ENCODE peak calls at places on chromosomes 6 and 20, in ten cellular contexts. One of them, this sample, is unnamed.

GRCh38 chr20:17610566-17611289 is 40.9 kb downstream of the DSTN start:
- DNase-seq in H1: no peak
- DNase-seq in prostate gland: no peak
- DNase-seq in uterus: no peak
- DNase-seq in heart left ventricle: peak; percentile 39
- DNase-seq in stomach: peak; percentile 66
- DNase-seq in ovary: peak; percentile 35
- DNase-seq in A549: no peak
- DNase-seq in K562: no peak
- DNase-seq in breast epithelium: peak; percentile 61
- DNase-seq in this sample: no peak

GRCh38 chr6:155241966-155242365 is 21.8 kb upstream of the CLDN20 start:
- DNase-seq in uterus: no peak
- DNase-seq in stomach: no peak
- DNase-seq in H1: no peak
- DNase-seq in breast epithelium: no peak
- DNase-seq in K562: no peak
- DNase-seq in A549: no peak
- DNase-seq in heart left ventricle: no peak
- DNase-seq in prostate gland: no peak
- DNase-seq in ovary: no peak
- DNase-seq in this sample: no peak

GRCh38 chr20:34345426-34345757 is 17.7 kb upstream of the ITCH start:
- DNase-seq in H1: no peak
- DNase-seq in A549: no peak
- DNase-seq in heart left ventricle: no peak
- DNase-seq in uterus: no peak
- DNase-seq in ovary: no peak
- DNase-seq in stomach: no peak
- DNase-seq in prostate gland: no peak
- DNase-seq in breast epithelium: no peak
- DNase-seq in K562: no peak
- DNase-seq in this sample: no peak

GRCh38 chr6:105097288-105097687 is 82.5 kb downstream of the POPDC3 start:
- DNase-seq in ovary: no peak
- DNase-seq in A549: no peak
- DNase-seq in breast epithelium: no peak
- DNase-seq in heart left ventricle: no peak
- DNase-seq in stomach: peak; percentile 66
- DNase-seq in prostate gland: no peak
- DNase-seq in H1: no peak
- DNase-seq in K562: no peak
- DNase-seq in uterus: no peak
- DNase-seq in this sample: no peak

GRCh38 chr6:1611322-1611571 is 1.5 kb downstream of the FOXC1 start:
- DNase-seq in breast epithelium: no peak
- DNase-seq in K562: no peak
- DNase-seq in prostate gland: no peak
- DNase-seq in uterus: no peak
- DNase-seq in H1: no peak
- DNase-seq in stomach: no peak
- DNase-seq in heart left ventricle: peak; percentile 30
- DNase-seq in ovary: no peak
- DNase-seq in A549: no peak
- DNase-seq in this sample: no peak

GRCh38 chr6:170266061-170266825 is 24.6 kb downstream of the DLL1 start:
- DNase-seq in A549: no peak
- DNase-seq in ovary: no peak
- DNase-seq in heart left ventricle: peak; percentile 76
- DNase-seq in K562: no peak
- DNase-seq in breast epithelium: no peak
- DNase-seq in uterus: no peak
- DNase-seq in prostate gland: no peak
- DNase-seq in stomach: no peak
- DNase-seq in H1: no peak
- DNase-seq in this sample: no peak

GRCh38 chr6:16572943-16573342 is 188.3 kb downstream of the ATXN1 start:
- DNase-seq in heart left ventricle: no peak
- DNase-seq in H1: no peak
- DNase-seq in A549: no peak
- DNase-seq in breast epithelium: no peak
- DNase-seq in uterus: no peak
- DNase-seq in ovary: no peak
- DNase-seq in prostate gland: no peak
- DNase-seq in K562: no peak
- DNase-seq in stomach: no peak
- DNase-seq in this sample: no peak

GRCh38 chr20:8795404-8795803 is 273.5 kb upstream of the PLCB4 start:
- DNase-seq in uterus: no peak
- DNase-seq in breast epithelium: no peak
- DNase-seq in stomach: no peak
- DNase-seq in K562: no peak
- DNase-seq in prostate gland: no peak
- DNase-seq in heart left ventricle: no peak
- DNase-seq in ovary: no peak
- DNase-seq in A549: no peak
- DNase-seq in H1: no peak
- DNase-seq in this sample: no peak

GRCh38 chr20:5686381-5687105 is 63.7 kb upstream of the SHLD1 start:
- DNase-seq in uterus: no peak
- DNase-seq in prostate gland: no peak
- DNase-seq in ovary: no peak
- DNase-seq in stomach: no peak
- DNase-seq in A549: no peak
- DNase-seq in heart left ventricle: no peak
- DNase-seq in K562: no peak
- DNase-seq in breast epithelium: no peak
- DNase-seq in H1: no peak
- DNase-seq in this sample: no peak

GRCh38 chr20:5687884-5688283 is 62.3 kb upstream of the SHLD1 start:
- DNase-seq in heart left ventricle: no peak
- DNase-seq in ovary: no peak
- DNase-seq in H1: no peak
- DNase-seq in prostate gland: no peak
- DNase-seq in stomach: no peak
- DNase-seq in K562: no peak
- DNase-seq in breast epithelium: no peak
- DNase-seq in uterus: no peak
- DNase-seq in A549: no peak
- DNase-seq in this sample: no peak

GRCh38 chr20:5691918-5692618 is 58.1 kb upstream of the SHLD1 start:
- DNase-seq in K562: no peak
- DNase-seq in stomach: no peak
- DNase-seq in ovary: no peak
- DNase-seq in breast epithelium: no peak
- DNase-seq in uterus: no peak
- DNase-seq in H1: no peak
- DNase-seq in prostate gland: no peak
- DNase-seq in heart left ventricle: no peak
- DNase-seq in A549: no peak
- DNase-seq in this sample: no peak

GRCh38 chr20:5688431-5688972 is 61.7 kb upstream of the SHLD1 start:
- DNase-seq in heart left ventricle: peak; percentile 33
- DNase-seq in breast epithelium: no peak
- DNase-seq in stomach: no peak
- DNase-seq in prostate gland: no peak
- DNase-seq in A549: no peak
- DNase-seq in H1: no peak
- DNase-seq in ovary: no peak
- DNase-seq in K562: no peak
- DNase-seq in uterus: no peak
- DNase-seq in this sample: no peak

DNA sequence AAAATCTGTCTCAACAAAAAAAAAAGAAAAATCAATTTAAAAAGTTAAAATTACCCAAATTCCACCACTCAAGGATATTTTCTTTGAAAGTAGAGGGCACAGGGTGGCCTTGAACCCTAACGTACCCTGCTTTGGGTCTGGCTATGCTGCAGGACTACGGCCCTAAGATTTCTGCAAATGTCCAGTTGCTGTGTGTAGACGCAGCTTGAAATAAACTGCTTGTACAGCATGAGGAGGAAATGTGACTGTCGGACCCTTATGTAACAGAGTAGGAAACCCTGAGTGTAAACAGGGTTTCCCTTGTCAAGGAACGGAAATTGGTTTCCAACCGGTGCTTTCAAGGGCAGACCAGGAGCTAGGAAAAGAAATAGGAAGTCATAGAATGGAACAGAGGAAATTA is 60.8 kb upstream of the SHLD1 start:
- DNase-seq in prostate gland: no peak
- DNase-seq in H1: no peak
- DNase-seq in heart left ventricle: no peak
- DNase-seq in ovary: no peak
- DNase-seq in stomach: no peak
- DNase-seq in breast epithelium: no peak
- DNase-seq in uterus: no peak
- DNase-seq in K562: no peak
- DNase-seq in A549: no peak
- DNase-seq in this sample: no peak
- H3K4me1 ChIP-seq in prostate gland: no peaks in the 10 kb centered on the region
- H3K4me1 ChIP-seq in H1: no peaks in the 10 kb centered on the region
- H3K4me1 ChIP-seq in heart left ventricle: no peaks in the 10 kb centered on the region
- H3K4me1 ChIP-seq in ovary: peaks cover 1% of the 10 kb centered on the region
- H3K4me1 ChIP-seq in stomach: no peaks in the 10 kb centered on the region
- H3K4me1 ChIP-seq in breast epithelium: no peaks in the 10 kb centered on the region
- H3K4me1 ChIP-seq in uterus: no peaks in the 10 kb centered on the region
- H3K4me1 ChIP-seq in K562: peaks cover 7% of the 10 kb centered on the region
- H3K4me1 ChIP-seq in A549: no peaks in the 10 kb centered on the region
- H3K4me1 ChIP-seq in this sample: no peaks in the 10 kb centered on the region

DNA sequence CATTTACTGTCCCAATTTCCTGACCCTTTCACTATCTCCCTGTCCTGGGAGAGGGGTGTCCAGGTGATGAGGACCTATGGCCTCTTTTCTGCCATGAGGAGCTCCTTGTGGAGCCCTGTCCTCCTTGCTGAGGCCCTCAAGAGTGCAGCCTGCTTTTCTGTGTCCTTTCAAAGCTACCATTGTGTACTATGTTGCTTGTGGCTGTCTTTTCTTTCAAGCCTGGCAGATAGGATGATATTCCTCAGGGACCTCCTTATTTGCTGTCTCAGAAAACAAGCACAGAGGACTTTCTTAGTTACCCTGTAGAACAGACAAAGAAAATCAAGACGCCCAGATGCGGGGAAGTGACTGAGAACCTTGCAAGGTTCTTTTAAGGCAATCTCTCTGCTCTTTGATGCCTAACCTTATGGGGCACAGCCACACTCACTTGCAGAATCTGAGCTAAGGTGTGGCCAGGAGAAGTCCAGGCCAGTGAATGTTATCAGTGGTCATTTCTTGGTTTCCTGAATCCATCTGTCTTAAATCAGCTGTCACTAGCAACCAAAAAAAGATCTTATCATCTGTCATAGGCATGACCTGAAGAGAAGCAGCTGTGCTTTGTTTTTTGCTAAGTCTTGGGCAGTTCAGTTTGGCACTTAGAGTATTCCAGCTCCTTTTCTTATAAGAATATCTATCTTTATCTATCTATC is 17.2 kb downstream of the CARMIL1 start:
- DNase-seq in K562: no peak
- DNase-seq in breast epithelium: no peak
- DNase-seq in ovary: no peak
- DNase-seq in A549: no peak
- DNase-seq in prostate gland: no peak
- DNase-seq in heart left ventricle: no peak
- DNase-seq in H1: no peak
- DNase-seq in stomach: no peak
- DNase-seq in uterus: no peak
- DNase-seq in this sample: no peak
- H3K27ac ChIP-seq in K562: no peak overlapping the region
- H3K27ac ChIP-seq in breast epithelium: peak overlapping the region; percentile 70
- H3K27ac ChIP-seq in ovary: peak overlapping the region; percentile 60
- H3K27ac ChIP-seq in A549: no peak overlapping the region
- H3K27ac ChIP-seq in prostate gland: peak overlapping the region; percentile 33
- H3K27ac ChIP-seq in heart left ventricle: peak overlapping the region; percentile 75
- H3K27ac ChIP-seq in H1: no peak overlapping the region
- H3K27ac ChIP-seq in stomach: peak overlapping the region; percentile 30
- H3K27ac ChIP-seq in uterus: peak overlapping the region; percentile 69
- H3K27ac ChIP-seq in this sample: peak overlapping the region; percentile 33

GRCh38 chr20:31607640-31608255 is 2.7 kb downstream of the ID1 start:
- DNase-seq in prostate gland: no peak
- DNase-seq in H1: no peak
- DNase-seq in K562: peak; percentile 36
- DNase-seq in breast epithelium: no peak
- DNase-seq in stomach: no peak
- DNase-seq in heart left ventricle: no peak
- DNase-seq in A549: peak; percentile 42
- DNase-seq in uterus: no peak
- DNase-seq in ovary: no peak
- DNase-seq in this sample: no peak

GRCh38 chr20:31608256-31608980 is 3.3 kb downstream of the ID1 start:
- DNase-seq in ovary: peak; percentile 80
- DNase-seq in stomach: peak; percentile 92
- DNase-seq in H1: no peak
- DNase-seq in uterus: peak; percentile 73
- DNase-seq in prostate gland: peak; percentile 93
- DNase-seq in A549: peak; percentile 95
- DNase-seq in breast epithelium: peak; percentile 77
- DNase-seq in heart left ventricle: peak; percentile 81
- DNase-seq in K562: peak; percentile 82
- DNase-seq in this sample: peak; percentile 19

GRCh38 chr20:31605902-31606677 is 1.0 kb downstream of the ID1 start:
- DNase-seq in ovary: peak; percentile 59
- DNase-seq in K562: peak; percentile 59
- DNase-seq in stomach: peak; percentile 35
- DNase-seq in heart left ventricle: peak; percentile 41
- DNase-seq in uterus: no peak
- DNase-seq in H1: no peak
- DNase-seq in prostate gland: peak; percentile 14
- DNase-seq in A549: no peak
- DNase-seq in breast epithelium: no peak
- DNase-seq in this sample: no peak

GRCh38 chr20:31606678-31606927 is 1.5 kb downstream of the ID1 start:
- DNase-seq in H1: no peak
- DNase-seq in heart left ventricle: no peak
- DNase-seq in stomach: no peak
- DNase-seq in A549: no peak
- DNase-seq in breast epithelium: no peak
- DNase-seq in prostate gland: no peak
- DNase-seq in ovary: no peak
- DNase-seq in uterus: no peak
- DNase-seq in K562: no peak
- DNase-seq in this sample: no peak

DNA sequence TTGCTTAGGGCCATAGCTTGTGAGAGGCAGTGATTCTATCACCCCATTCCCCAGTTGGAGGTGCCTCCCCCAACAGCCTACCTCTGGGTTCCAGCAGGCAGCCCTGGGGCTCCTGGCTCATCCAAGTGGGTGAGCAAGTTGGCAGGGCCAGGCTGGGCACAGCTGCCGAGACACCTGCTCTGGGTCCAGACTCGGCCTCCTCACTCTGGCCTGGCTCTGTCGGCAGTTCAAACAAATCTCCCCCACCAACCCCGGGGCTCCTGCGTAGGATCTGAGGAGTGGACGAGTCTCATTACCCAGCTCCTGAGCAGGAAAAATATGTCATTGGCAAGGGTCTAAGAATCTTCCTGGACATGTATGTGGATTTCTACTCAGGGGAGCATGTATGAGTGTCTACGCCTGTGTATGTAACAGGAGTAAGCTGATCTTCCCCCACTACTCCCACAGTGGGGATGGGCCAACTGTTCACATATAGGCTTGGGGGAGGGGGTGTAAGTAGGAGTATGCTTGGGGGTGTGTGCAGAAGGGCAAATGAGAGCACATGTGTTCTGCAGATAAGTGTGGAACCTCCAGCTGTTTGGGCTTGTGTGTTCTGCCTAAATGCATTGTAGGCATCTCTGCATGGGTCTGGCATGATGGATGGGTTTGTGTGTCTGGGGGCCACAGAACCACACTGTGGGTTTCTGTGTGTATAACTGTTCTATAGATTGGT is 2.0 kb downstream of the ID1 start:
- DNase-seq in H1: no peak
- DNase-seq in prostate gland: peak; percentile 28
- DNase-seq in heart left ventricle: no peak
- DNase-seq in uterus: no peak
- DNase-seq in A549: peak; percentile 80
- DNase-seq in K562: peak; percentile 94
- DNase-seq in breast epithelium: no peak
- DNase-seq in ovary: peak; percentile 51
- DNase-seq in stomach: peak; percentile 55
- DNase-seq in this sample: no peak
- TF ChIP-seq POLR2A in H1: peak; percentile 73
- TF ChIP-seq POLR2A in prostate gland: peak; percentile 14
- TF ChIP-seq POLR2A in heart left ventricle: no peak
- TF ChIP-seq POLR2A in uterus: no peak
- TF ChIP-seq POLR2A in A549: peak; percentile 84
- TF ChIP-seq POLR2A in K562: peak; percentile 93
- TF ChIP-seq POLR2A in breast epithelium: no peak
- TF ChIP-seq POLR2A in ovary: no peak
- TF ChIP-seq POLR2A in stomach: no peak
- TF ChIP-seq POLR2A in this sample: no peak

DNA sequence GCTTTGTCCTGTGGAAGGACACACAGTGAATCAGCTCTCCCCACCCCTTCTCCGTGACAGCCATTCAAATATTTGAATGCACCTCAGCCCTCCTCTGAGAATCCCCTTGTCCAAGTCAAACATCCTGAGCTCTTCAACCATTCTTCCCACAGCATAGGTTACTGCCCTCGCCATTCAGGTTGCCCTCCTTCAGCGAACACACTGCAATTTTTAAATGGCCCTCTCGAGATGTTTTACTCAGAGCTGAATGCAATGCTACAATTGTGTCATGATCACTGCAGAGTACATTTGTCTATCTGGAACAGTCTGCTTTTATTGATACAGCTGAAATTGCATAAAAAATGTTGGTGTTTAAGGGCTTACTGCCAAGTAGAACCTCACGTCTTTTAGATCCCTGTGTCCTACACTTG is 48.9 kb downstream of the SLC2A12 start:
- DNase-seq in uterus: no peak
- DNase-seq in A549: no peak
- DNase-seq in heart left ventricle: no peak
- DNase-seq in stomach: no peak
- DNase-seq in H1: no peak
- DNase-seq in prostate gland: no peak
- DNase-seq in K562: no peak
- DNase-seq in breast epithelium: no peak
- DNase-seq in ovary: no peak
- DNase-seq in this sample: no peak
- H3K4me1 ChIP-seq in uterus: no peaks in the 10 kb centered on the region
- H3K4me1 ChIP-seq in A549: no peaks in the 10 kb centered on the region
- H3K4me1 ChIP-seq in heart left ventricle: no peaks in the 10 kb centered on the region
- H3K4me1 ChIP-seq in stomach: no peaks in the 10 kb centered on the region
- H3K4me1 ChIP-seq in H1: no peaks in the 10 kb centered on the region
- H3K4me1 ChIP-seq in prostate gland: peaks cover 13% of the 10 kb centered on the region
- H3K4me1 ChIP-seq in K562: no peaks in the 10 kb centered on the region
- H3K4me1 ChIP-seq in breast epithelium: no peaks in the 10 kb centered on the region
- H3K4me1 ChIP-seq in ovary: no peaks in the 10 kb centered on the region
- H3K4me1 ChIP-seq in this sample: no peaks in the 10 kb centered on the region

This sample was measured in gastrocnemius medialis.